ENCODE peak calls at places on chromosomes 6 and 20, in five cellular contexts. B is WTC11; H is stomach; Z is CD4-positive, alpha-beta T cell; M is heart left ventricle. E is an unnamed sample.

GRCh38 chr6:149771185-149771584 is 21.6 kb downstream of the PCMT1 start:
- DNase-seq in B (no peak), H (no peak), Z (no peak), M (no peak), E (no peak)

GRCh38 chr6:31441368-31442267 is 38.2 kb downstream of the MICA start:
- DNase-seq in B (peak; percentile 91), H (peak; percentile 89), Z (peak; percentile 84), M (peak; percentile 84), E (peak; percentile 74)

GRCh38 chr20:11337361-11338130 is 580.1 kb upstream of the BTBD3 start:
- DNase-seq in B (no peak), H (no peak), Z (no peak), M (no peak), E (no peak)

GRCh38 chr20:34410331-34410730 is 47.3 kb downstream of the ITCH start:
- DNase-seq in B (no peak), H (no peak), Z (no peak), M (no peak), E (no peak)

GRCh38 chr20:24672886-24673677 is 203.7 kb downstream of the SYNDIG1 start:
- DNase-seq in B (no peak), H (no peak), Z (no peak), M (no peak), E (no peak)

GRCh38 chr20:34110025-34111013 is 1.7 kb downstream of the EIF2S2 start:
- DNase-seq in B (no peak), H (no peak), Z (no peak), M (no peak), E (no peak)

GRCh38 chr6:13573669-13574110 is 711 bp upstream of the SIRT5 start:
- DNase-seq in B (no peak), H (peak; percentile 35), Z (no peak), M (peak; percentile 63), E (no peak)

GRCh38 chr20:51195419-51195901 is 172.6 kb upstream of the KCNG1 start:
- DNase-seq in B (no peak), H (no peak), Z (no peak), M (no peak), E (no peak)

GRCh38 chr6:116530436-116530835 is 15.0 kb downstream of the TRAPPC3L start:
- DNase-seq in B (no peak), H (no peak), Z (no peak), M (no peak), E (no peak)

GRCh38 chr20:1434571-1435336 is 31.9 kb downstream of the NSFL1C start:
- DNase-seq in B (no peak), H (peak; percentile 30), Z (peak; percentile 50), M (no peak), E (peak; percentile 27)

GRCh38 chr20:64226686-64227576 is 28.6 kb upstream of the PCMTD2 start:
- DNase-seq in B (no peak), H (no peak), Z (peak; percentile 18), M (no peak), E (no peak)

GRCh38 chr6:118551673-118552063 is 3.6 kb downstream of the PLN start:
- DNase-seq in B (no peak), H (no peak), Z (no peak), M (no peak), E (no peak)

GRCh38 chr6:45323656-45324224 is 4.4 kb upstream of the RUNX2 start:
- DNase-seq in B (no peak), H (no peak), Z (no peak), M (no peak), E (no peak)

GRCh38 chr6:159915397-159915796 is 24.6 kb downstream of the MAS1 start:
- DNase-seq in B (no peak), H (peak; percentile 45), Z (no peak), M (no peak), E (no peak)

GRCh38 chr6:3319801-3320200 is 61.1 kb downstream of the PSMG4 start:
- DNase-seq in B (no peak), H (peak; percentile 4), Z (no peak), M (no peak), E (no peak)

GRCh38 chr6:15952231-15953151 is 176.4 kb upstream of the MYLIP start:
- DNase-seq in B (no peak), H (no peak), Z (no peak), M (no peak), E (no peak)

GRCh38 chr6:788058-788457 is 95.1 kb upstream of the EXOC2 start:
- DNase-seq in B (no peak), H (no peak), Z (no peak), M (no peak), E (no peak)

GRCh38 chr6:35629876-35630378 is 58.8 kb downstream of the FKBP5 start:
- DNase-seq in B (no peak), H (no peak), Z (no peak), M (no peak), E (no peak)

GRCh38 chr6:35620706-35621105 is 68.0 kb downstream of the FKBP5 start:
- DNase-seq in B (no peak), H (no peak), Z (no peak), M (no peak), E (no peak)

GRCh38 chr6:35622283-35622682 is 66.4 kb downstream of the FKBP5 start:
- DNase-seq in B (no peak), H (no peak), Z (no peak), M (no peak), E (no peak)

GRCh38 chr6:35624341-35625070 is 64.2 kb downstream of the FKBP5 start:
- DNase-seq in B (no peak), H (no peak), Z (no peak), M (no peak), E (no peak)
- TF ChIP-seq CTCF in B (no peak), H (no peak), Z (peak; percentile 81), M (peak; percentile 31), E (no peak)

DNA sequence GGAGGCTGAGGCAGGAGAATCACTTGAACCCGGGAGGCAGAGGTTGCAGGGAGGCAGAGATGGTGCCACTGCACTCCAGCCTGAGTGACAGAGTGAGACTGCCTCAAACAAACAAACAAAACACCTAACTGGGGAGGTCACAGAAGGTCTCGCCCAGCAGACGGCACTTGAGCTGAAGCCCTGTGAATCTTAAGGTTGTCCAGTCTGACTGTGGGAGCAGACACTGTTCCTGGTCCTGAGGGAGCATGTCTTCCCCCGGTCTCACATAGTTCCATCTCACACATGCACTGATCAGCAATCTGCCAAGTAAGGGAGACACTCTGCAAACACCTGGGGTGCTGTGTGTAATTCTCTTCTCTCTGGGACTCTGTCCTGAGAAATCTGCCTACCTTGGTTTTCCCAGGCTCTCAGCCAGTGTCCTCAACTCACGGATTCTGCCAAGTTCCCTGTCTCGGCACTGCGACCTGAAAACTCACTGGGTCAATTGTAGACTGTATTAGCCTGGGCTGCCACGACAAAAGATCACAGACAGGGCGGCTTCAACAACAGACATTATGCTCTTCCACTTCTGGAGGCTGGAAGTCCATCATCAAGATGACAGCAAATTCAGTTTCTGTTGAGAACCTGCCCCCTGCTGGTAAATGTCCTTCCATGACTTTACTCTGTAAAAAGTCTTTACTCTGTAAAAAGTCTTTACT is 94.3 kb downstream of the JPH2 start:
- DNase-seq in B (no peak), H (no peak), Z (no peak), M (no peak), E (peak; percentile 46)
- TF ChIP-seq CTCF in B (peak; percentile 37), H (no peak), Z (peak; percentile 55), M (peak; percentile 29), E (peak; percentile 77)

GRCh38 chr6:34243901-34244884 is 4.6 kb downstream of the SMIM29 start:
- DNase-seq in B (peak; percentile 36), H (peak; percentile 63), Z (peak; percentile 40), M (peak; percentile 86), E (no peak)
- TF ChIP-seq CTCF in B (peak; percentile 17), H (no peak), Z (no peak), M (no peak), E (peak; percentile 49)

DNA sequence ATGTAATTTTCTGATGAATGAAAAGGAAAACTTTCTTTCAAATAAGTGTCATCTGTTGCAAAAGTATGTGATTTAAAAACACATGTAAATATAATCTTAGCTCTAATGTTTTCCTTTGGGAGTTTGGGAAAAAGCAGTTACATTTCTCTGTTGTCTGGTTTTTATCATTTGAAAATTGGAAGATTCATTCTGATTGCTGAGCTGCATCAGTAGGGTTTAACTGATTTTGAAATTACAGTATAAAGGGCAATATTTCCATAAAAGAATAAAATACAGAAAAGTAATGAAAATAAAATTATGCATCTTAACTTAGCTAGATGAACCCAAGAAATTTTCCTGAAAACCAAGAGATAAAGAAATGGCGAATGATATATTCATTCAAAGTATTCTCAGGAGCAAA is 57.8 kb downstream of the MAP7 start:
- DNase-seq in B (no peak), H (no peak), Z (no peak), M (no peak), E (no peak)
- TF ChIP-seq CTCF in B (no peak), H (no peak), Z (no peak), M (no peak), E (no peak)

GRCh38 chr20:40251284-40251932 is 437.6 kb downstream of the MAFB start:
- DNase-seq in B (peak; percentile 71), H (no peak), Z (no peak), M (no peak), E (peak; percentile 46)
- TF ChIP-seq CTCF in B (peak; percentile 68), H (no peak), Z (no peak), M (peak; percentile 12), E (no peak)

E was measured in endothelial cell.